ENCODE peak calls at places on chromosomes 11 and 22, in four cellular contexts. Y, Q, D and L are unnamed samples.

GRCh38 chr11:62142043-62142375 is 18.2 kb downstream of the INCENP start:
- DNase-seq in Y (no peak), Q (no peak), D (no peak), L (no peak)

GRCh38 chr11:67389477-67389876 is 2.3 kb upstream of the RAD9A start:
- DNase-seq in Y (no peak), Q (peak), D (peak), L (no peak)

GRCh38 chr11:93219440-93219839 is 21.6 kb upstream of the SLC36A4 start:
- DNase-seq in Y (no peak), Q (no peak), D (no peak), L (no peak)

GRCh38 chr11:16987205-16987568 is 27.0 kb downstream of the PLEKHA7 start:
- DNase-seq in Y (no peak), Q (no peak), D (no peak), L (no peak)

GRCh38 chr11:93895106-93895862 is 44.9 kb upstream of the VSTM5 start:
- DNase-seq in Y (peak), Q (peak), D (peak), L (peak)

GRCh38 chr11:103338621-103339484 is 229.6 kb downstream of the DYNC2H1 start:
- DNase-seq in Y (no peak), Q (no peak), D (no peak), L (no peak)

GRCh38 chr11:103947566-103947919 is 88.9 kb upstream of the DDI1 start:
- DNase-seq in Y (peak), Q (no peak), D (no peak), L (peak)

GRCh38 chr22:19526702-19527111 is 2.5 kb upstream of the CLDN5 start:
- DNase-seq in Y (no peak), Q (no peak), D (no peak), L (no peak)

GRCh38 chr22:22060200-22061084 is 77.9 kb upstream of the TOP3B start:
- DNase-seq in Y (no peak), Q (peak), D (peak), L (no peak)